ENCODE peak calls at places on chromosome 18, in four cellular contexts. One of them, this sample, is unnamed.

GRCh38 chr18:37270046-37270665 is 295.4 kb downstream of the CELF4 start:
- DNase-seq in activated B cell treated with CpG ODN at 0.5 μM for 24 hours: no peak
- DNase-seq in GM19239: peak
- DNase-seq in tibial artery: no peak
- DNase-seq in this sample: peak

GRCh38 chr18:24326211-24326610 is 71.4 kb downstream of the OSBPL1A start:
- DNase-seq in activated B cell treated with CpG ODN at 0.5 μM for 24 hours: no peak
- DNase-seq in GM19239: no peak
- DNase-seq in tibial artery: no peak
- DNase-seq in this sample: no peak

GRCh38 chr18:58615150-58616132 is 13.4 kb downstream of the ALPK2 start:
- DNase-seq in activated B cell treated with CpG ODN at 0.5 μM for 24 hours: no peak
- DNase-seq in GM19239: no peak
- DNase-seq in tibial artery: no peak
- DNase-seq in this sample: no peak

GRCh38 chr18:26185267-26185666 is 41.0 kb upstream of the TAF4B start:
- DNase-seq in activated B cell treated with CpG ODN at 0.5 μM for 24 hours: no peak
- DNase-seq in GM19239: no peak
- DNase-seq in tibial artery: no peak
- DNase-seq in this sample: no peak

GRCh38 chr18:63454497-63454896 is 22.3 kb upstream of the SERPINB5 start:
- DNase-seq in activated B cell treated with CpG ODN at 0.5 μM for 24 hours: no peak
- DNase-seq in GM19239: no peak
- DNase-seq in tibial artery: no peak
- DNase-seq in this sample: no peak

GRCh38 chr18:43819397-43819796 is 542.1 kb upstream of the SYT4 start:
- DNase-seq in activated B cell treated with CpG ODN at 0.5 μM for 24 hours: no peak
- DNase-seq in GM19239: no peak
- DNase-seq in tibial artery: no peak
- DNase-seq in this sample: no peak

GRCh38 chr18:36392163-36392887 is 94.8 kb downstream of the FHOD3 start:
- DNase-seq in activated B cell treated with CpG ODN at 0.5 μM for 24 hours: no peak
- DNase-seq in GM19239: no peak
- DNase-seq in tibial artery: no peak
- DNase-seq in this sample: no peak

GRCh38 chr18:10081477-10081876 is 167.7 kb downstream of the VAPA start:
- DNase-seq in activated B cell treated with CpG ODN at 0.5 μM for 24 hours: no peak
- DNase-seq in GM19239: no peak
- DNase-seq in tibial artery: no peak
- DNase-seq in this sample: peak

This sample was measured in HuH-7.5.